ENCODE peak calls at places on chromosomes 4 and X, in seven cellular contexts. Z, W, R, C, A, G and P are unnamed samples.

GRCh38 chrX:7314425-7314824 is 166.5 kb upstream of the PUDP start:
- DNase-seq in Z (no peak), W (no peak), R (no peak), C (no peak), A (no peak), G (no peak), P (no peak)

GRCh38 chr4:21900211-21900610 is 48.4 kb downstream of the KCNIP4 start:
- DNase-seq in Z (no peak), W (no peak), R (no peak), C (no peak), A (no peak), G (no peak), P (peak; percentile 39)

GRCh38 chrX:95056901-95057300 is 1382.9 kb downstream of the FAM133A start:
- DNase-seq in Z (no peak), W (no peak), R (no peak), C (no peak), A (no peak), G (no peak), P (peak; percentile 59)

GRCh38 chr4:15778191-15778741 is at the start of gene CD38:
- DNase-seq in Z (peak; percentile 24), W (no peak), R (no peak), C (peak; percentile 10), A (no peak), G (peak; percentile 38), P (no peak)

GRCh38 chrX:114626323-114626722 is 42.4 kb downstream of the HTR2C start:
- DNase-seq in Z (no peak), W (no peak), R (no peak), C (peak; percentile 2), A (peak; percentile 4), G (no peak), P (peak; percentile 40)

GRCh38 chrX:9586992-9587392 is 122.1 kb downstream of the TBL1X start:
- DNase-seq in Z (no peak), W (no peak), R (no peak), C (no peak), A (no peak), G (peak; percentile 19), P (no peak)

GRCh38 chr4:125123710-125124109 is 191.0 kb upstream of the FAT4 start:
- DNase-seq in Z (no peak), W (no peak), R (no peak), C (no peak), A (no peak), G (no peak), P (peak; percentile 7)

GRCh38 chr4:71307729-71308128 is 31.1 kb upstream of the SLC4A4 start:
- DNase-seq in Z (no peak), W (no peak), R (no peak), C (no peak), A (no peak), G (no peak), P (no peak)

GRCh38 chr4:107838138-107838618 is 13.4 kb downstream of the SGMS2 start:
- DNase-seq in Z (no peak), W (no peak), R (no peak), C (no peak), A (no peak), G (no peak), P (peak; percentile 78)

GRCh38 chrX:129779747-129780146 is at the start of gene SASH3:
- DNase-seq in Z (no peak), W (no peak), R (peak; percentile 52), C (no peak), A (no peak), G (no peak), P (no peak)

GRCh38 chr4:122921971-122922876 is at the start of gene NUDT6:
- DNase-seq in Z (peak; percentile 55), W (peak; percentile 6), R (no peak), C (peak; percentile 66), A (peak; percentile 70), G (peak; percentile 78), P (peak; percentile 74)

GRCh38 chrX:151970661-151971060 is 3.8 kb downstream of the GABRE start:
- DNase-seq in Z (no peak), W (peak; percentile 77), R (no peak), C (peak; percentile 63), A (no peak), G (no peak), P (peak; percentile 93)

GRCh38 chrX:149004936-149005335 is 500.2 kb downstream of the IDS start:
- DNase-seq in Z (no peak), W (no peak), R (no peak), C (no peak), A (no peak), G (no peak), P (no peak)

GRCh38 chr4:62871057-62871456 is 1538.2 kb downstream of the TECRL start:
- DNase-seq in Z (no peak), W (no peak), R (no peak), C (no peak), A (no peak), G (no peak), P (no peak)

GRCh38 chr4:122577808-122578781 is 42.8 kb downstream of the IL21 start:
- DNase-seq in Z (peak; percentile 60), W (no peak), R (no peak), C (peak; percentile 50), A (peak; percentile 40), G (peak; percentile 69), P (peak; percentile 48)

GRCh38 chrX:55163171-55163570 is 57.0 kb upstream of the PAGE5 start:
- DNase-seq in Z (no peak), W (no peak), R (no peak), C (no peak), A (no peak), G (no peak), P (no peak)

GRCh38 chrX:9611436-9612145 is 146.7 kb downstream of the TBL1X start:
- DNase-seq in Z (no peak), W (no peak), R (no peak), C (no peak), A (peak; percentile 41), G (no peak), P (peak; percentile 38)

GRCh38 chrX:13386636-13387035 is 66.8 kb upstream of the ATXN3L start:
- DNase-seq in Z (no peak), W (no peak), R (no peak), C (no peak), A (no peak), G (no peak), P (no peak)

GRCh38 chr4:48275247-48275646 is 5.6 kb upstream of the TEC start:
- DNase-seq in Z (peak; percentile 20), W (no peak), R (no peak), C (peak; percentile 6), A (no peak), G (no peak), P (peak; percentile 64)
- TF ChIP-seq CTCF in Z (peak; percentile 42), W (peak; percentile 52), R (peak; percentile 33), C (peak; percentile 32), A (peak; percentile 50), G (peak; percentile 22), P (peak; percentile 91)

DNA sequence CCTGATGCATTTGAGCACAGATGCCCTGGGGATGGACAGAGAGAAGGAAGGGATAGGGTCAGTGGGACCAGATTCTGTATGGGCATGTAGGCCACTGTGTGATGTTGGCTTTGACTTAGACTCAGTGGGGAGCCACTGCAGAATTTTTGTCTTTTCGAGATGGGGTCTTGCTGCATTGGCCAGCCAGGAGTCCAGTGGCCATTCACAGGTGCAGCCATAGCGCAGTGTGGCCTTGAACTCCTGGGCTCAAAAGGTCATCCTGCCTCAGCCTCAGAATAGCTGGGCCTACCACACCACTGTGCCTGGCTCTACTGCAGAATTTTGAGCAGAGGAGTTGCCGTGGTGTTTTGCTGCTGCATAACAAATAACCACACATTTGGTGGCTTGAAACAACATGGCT is 22.8 kb downstream of the TBC1D14 start:
- DNase-seq in Z (no peak), W (no peak), R (no peak), C (no peak), A (no peak), G (no peak), P (no peak)
- TF ChIP-seq CTCF in Z (no peak), W (no peak), R (no peak), C (no peak), A (no peak), G (no peak), P (no peak)

GRCh38 chr4:120084327-120084726 is 17.7 kb upstream of the MAD2L1 start:
- DNase-seq in Z (no peak), W (no peak), R (no peak), C (no peak), A (no peak), G (no peak), P (no peak)
- TF ChIP-seq CTCF in Z (no peak), W (no peak), R (no peak), C (no peak), A (no peak), G (no peak), P (no peak)

DNA sequence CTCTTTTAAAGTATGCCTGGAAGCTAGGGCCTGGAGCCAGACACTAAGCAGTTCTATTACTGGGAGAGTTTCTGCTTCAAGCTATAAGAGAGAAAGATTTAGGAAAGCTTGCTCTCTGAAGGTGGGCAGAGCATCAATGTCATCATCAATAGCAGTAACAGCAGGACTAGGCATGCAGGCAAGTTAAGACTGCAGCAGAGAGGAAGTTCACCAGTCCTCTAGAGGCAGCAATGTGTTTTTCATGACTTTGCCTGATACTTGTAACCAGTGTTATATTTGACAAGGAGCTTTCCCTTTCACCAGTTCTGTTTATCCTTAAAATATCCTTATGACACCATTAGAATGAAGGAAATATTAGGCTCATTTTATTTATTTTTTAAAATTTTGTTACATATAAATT is 237.9 kb downstream of the KCTD8 start:
- DNase-seq in Z (no peak), W (no peak), R (no peak), C (no peak), A (no peak), G (no peak), P (no peak)
- TF ChIP-seq CTCF in Z (no peak), W (no peak), R (no peak), C (no peak), A (no peak), G (no peak), P (no peak)

GRCh38 chr4:98630804-98631454 is 27.5 kb downstream of the TSPAN5 start:
- DNase-seq in Z (no peak), W (no peak), R (no peak), C (no peak), A (no peak), G (no peak), P (peak; percentile 52)
- TF ChIP-seq CTCF in Z (no peak), W (no peak), R (no peak), C (no peak), A (no peak), G (no peak), P (peak; percentile 23)

DNA sequence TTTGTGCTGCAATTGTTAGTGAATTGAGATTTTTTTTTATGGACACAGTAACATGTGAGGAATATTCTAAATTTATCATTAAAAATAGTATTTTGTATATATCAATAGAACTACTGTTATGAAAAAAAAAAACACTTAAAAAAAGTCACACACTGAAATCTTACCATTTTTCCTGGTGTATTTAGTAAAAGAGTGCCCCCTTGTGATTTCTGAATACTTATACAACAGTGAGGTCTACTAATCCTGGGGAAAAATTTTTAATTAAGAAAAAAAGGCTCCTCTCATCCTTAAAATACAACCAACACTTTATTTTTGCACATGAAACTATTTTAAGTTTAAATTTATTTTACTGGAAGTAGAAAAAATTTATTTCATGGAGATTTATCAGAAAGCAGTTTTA is 56.4 kb upstream of the SPOCK3 start:
- DNase-seq in Z (no peak), W (no peak), R (no peak), C (no peak), A (peak; percentile 11), G (no peak), P (peak; percentile 14)
- TF ChIP-seq CTCF in Z (peak; percentile 48), W (no peak), R (no peak), C (peak; percentile 45), A (peak; percentile 18), G (peak; percentile 30), P (peak; percentile 10)